ENCODE peak calls at places on chromosome 7, in four cellular contexts. J is nephron progenitor cell, S is mesothelial cell of epicardium, H is breast epithelium. V is an unnamed sample.

GRCh38 chr7:52355059-52355458 is 680.4 kb upstream of the POM121L12 start:
- DNase-seq in J (peak), S (no peak), H (no peak), V (no peak)

GRCh38 chr7:147639037-147639436 is 951.5 kb upstream of the C7orf33 start:
- DNase-seq in J (no peak), S (no peak), H (no peak), V (no peak)

GRCh38 chr7:22989646-22990587 is 24.0 kb downstream of the HYCC1 start:
- DNase-seq in J (no peak), S (no peak), H (no peak), V (no peak)

GRCh38 chr7:36591643-36592042 is 132.7 kb downstream of the AOAH start:
- DNase-seq in J (no peak), S (no peak), H (no peak), V (no peak)

GRCh38 chr7:129875745-129876411 is 76.9 kb downstream of the UBE2H start:
- DNase-seq in J (no peak), S (no peak), H (no peak), V (no peak)

GRCh38 chr7:158824028-158824427 is 5.3 kb downstream of the ESYT2 start:
- DNase-seq in J (no peak), S (no peak), H (no peak), V (peak)

GRCh38 chr7:141674201-141674671 is 27.7 kb downstream of the DENND11 start:
- DNase-seq in J (no peak), S (no peak), H (no peak), V (no peak)

GRCh38 chr7:94100723-94101345 is 96.7 kb upstream of the BET1 start:
- DNase-seq in J (no peak), S (no peak), H (no peak), V (no peak)

GRCh38 chr7:158648787-158649186 is 55.8 kb downstream of the NCAPG2 start:
- DNase-seq in J (no peak), S (no peak), H (no peak), V (no peak)

GRCh38 chr7:138208010-138208634 is 131.9 kb downstream of the AKR1D1 start:
- DNase-seq in J (no peak), S (no peak), H (no peak), V (no peak)

GRCh38 chr7:150966002-150966401 is 12.1 kb downstream of the KCNH2 start:
- DNase-seq in J (no peak), S (no peak), H (no peak), V (no peak)
- TF ChIP-seq CTCF in J (peak), S (no peak), H (no peak), V (no peak)

GRCh38 chr7:16603633-16604032 is 41.9 kb downstream of the ANKMY2 start:
- DNase-seq in J (no peak), S (no peak), H (no peak), V (no peak)

GRCh38 chr7:16599860-16600259 is 45.7 kb downstream of the ANKMY2 start:
- DNase-seq in J (no peak), S (no peak), H (no peak), V (no peak)

GRCh38 chr7:16606704-16607103 is 38.9 kb downstream of the ANKMY2 start:
- DNase-seq in J (no peak), S (no peak), H (no peak), V (no peak)

GRCh38 chr7:16609842-16610450 is 35.6 kb downstream of the ANKMY2 start:
- DNase-seq in J (no peak), S (no peak), H (no peak), V (no peak)

DNA sequence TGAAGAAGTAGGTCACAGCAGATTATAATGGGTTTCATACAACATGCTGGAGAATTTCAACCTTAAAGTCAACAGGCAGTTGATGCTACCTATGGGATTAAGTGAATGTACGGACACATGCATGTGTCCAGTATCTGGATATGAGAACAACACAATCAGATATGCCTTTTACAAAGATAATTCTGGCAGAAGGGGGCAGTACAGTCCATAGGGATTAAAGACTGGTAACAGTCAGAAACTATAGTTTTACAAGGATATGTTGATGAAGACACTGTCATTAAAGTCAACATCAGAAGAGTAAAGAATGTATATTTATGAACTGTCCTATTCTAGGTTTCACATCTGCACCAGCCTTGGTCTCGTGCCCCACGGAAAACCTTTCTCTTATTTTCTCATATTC is 41.5 kb downstream of the ANKMY2 start:
- DNase-seq in J (no peak), S (no peak), H (no peak), V (no peak)
- TF ChIP-seq CTCF in J (no peak), S (no peak), H (no peak), V (no peak)

DNA sequence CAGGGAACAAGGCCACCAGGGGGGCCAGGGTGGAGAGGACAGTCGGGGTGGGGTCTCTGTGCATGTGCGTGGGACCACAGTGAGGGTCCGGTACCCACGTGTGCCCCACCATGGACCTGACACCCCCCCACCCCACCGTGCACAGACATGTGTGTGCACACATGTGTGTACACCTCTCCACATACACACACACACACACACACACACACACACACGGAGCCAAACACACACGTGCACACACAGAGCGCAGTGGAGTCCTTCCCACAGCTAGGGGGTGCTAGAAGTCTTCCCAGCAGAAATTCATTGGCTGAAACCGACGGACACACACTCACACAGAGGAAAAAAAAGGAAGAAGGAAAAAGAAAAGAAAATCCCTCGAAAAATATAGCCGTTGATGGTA is 42.8 kb upstream of the GNA12 start:
- DNase-seq in J (peak), S (no peak), H (no peak), V (peak)
- TF ChIP-seq CTCF in J (peak), S (peak), H (no peak), V (peak)

GRCh38 chr7:34184466-34184865 is 279.1 kb downstream of the BMPER start:
- DNase-seq in J (no peak), S (no peak), H (no peak), V (no peak)
- TF ChIP-seq CTCF in J (no peak), S (no peak), H (no peak), V (no peak)